ENCODE peak calls at places on chromosomes 12 and 14, in ten cellular contexts. K is small intestine, P is GM23248, A is cardiac muscle cell, E is RWPE2, M is PC-3, J is Panc1, F is upper lobe of right lung, B is left ventricle myocardium inferior, T is K562. V is an unnamed sample. For H3K36me3 and H3K27me3, the result is how much of the 10 kb centered on the place peaks cover.

GRCh38 chr12:116766746-116767145 is 28.6 kb downstream of the RNFT2 start:
- DNase-seq in J (no peak), F (no peak), E (no peak), P (no peak), A (no peak), K (no peak), B (no peak), M (no peak), T (no peak), V (no peak)

GRCh38 chr12:132595183-132595582 is 15.2 kb downstream of the LRCOL1 start:
- DNase-seq in B (no peak), J (no peak), M (no peak), A (no peak), T (no peak), P (no peak), F (no peak), E (no peak), K (no peak), V (no peak)

GRCh38 chr12:89695100-89695499 is 13.5 kb downstream of the ATP2B1 start:
- DNase-seq in F (no peak), E (no peak), K (no peak), M (no peak), B (no peak), J (no peak), P (peak), T (no peak), A (peak), V (no peak)

GRCh38 chr12:2341871-2342270 is 289.1 kb downstream of the CACNA1C start:
- DNase-seq in K (no peak), E (no peak), P (peak), M (peak), A (no peak), T (no peak), J (no peak), B (no peak), F (no peak), V (no peak)

GRCh38 chr12:98475565-98475908 is 39.9 kb upstream of the TMPO start:
- DNase-seq in P (no peak), B (no peak), T (no peak), J (no peak), K (no peak), F (no peak), E (no peak), A (no peak), M (no peak), V (no peak)

GRCh38 chr12:110776410-110776809 is 33.7 kb upstream of the PPP1CC start:
- DNase-seq in T (no peak), F (no peak), E (no peak), P (no peak), B (no peak), J (no peak), M (no peak), K (no peak), A (no peak), V (no peak)

GRCh38 chr12:25500651-25501050 is 52.4 kb downstream of the LMNTD1 start:
- DNase-seq in K (no peak), B (no peak), M (peak), A (no peak), E (no peak), F (no peak), T (no peak), P (peak), J (no peak), V (no peak)

GRCh38 chr12:107844312-107844921 is 69.9 kb downstream of the ASCL4 start:
- DNase-seq in J (no peak), M (no peak), E (no peak), F (no peak), T (no peak), B (no peak), P (peak), K (no peak), A (peak), V (peak)

GRCh38 chr14:26370118-26370517 is 227.7 kb downstream of the NOVA1 start:
- DNase-seq in P (no peak), M (no peak), J (no peak), K (peak), F (no peak), E (no peak), B (no peak), A (peak), T (no peak), V (no peak)

GRCh38 chr12:53187145-53187899 is 6.6 kb upstream of the CSAD start:
- DNase-seq in F (no peak), T (no peak), B (no peak), J (no peak), K (no peak), E (no peak), A (no peak), P (no peak), M (no peak), V (no peak)

GRCh38 chr12:114982760-114983159 is 298.8 kb upstream of the TBX3 start:
- DNase-seq in A (peak), J (no peak), K (peak), T (peak), M (no peak), E (no peak), P (peak), B (no peak), F (no peak), V (peak)

GRCh38 chr14:94423465-94424056 is 29.0 kb downstream of the SERPINA11 start:
- DNase-seq in A (peak), J (peak), M (peak), B (peak), P (peak), T (peak), E (no peak), K (peak), F (peak), V (peak)

GRCh38 chr12:119235352-119235751 is 56.6 kb downstream of the HSPB8 start:
- DNase-seq in B (no peak), M (no peak), K (no peak), J (no peak), A (peak), F (no peak), E (no peak), T (no peak), P (no peak), V (peak)

GRCh38 chr12:128905003-128905544 is 51.8 kb downstream of the GLT1D1 start:
- DNase-seq in M (no peak), F (no peak), E (no peak), T (no peak), K (no peak), B (no peak), P (no peak), J (peak), A (no peak), V (no peak)

GRCh38 chr12:267581-268482 is 5.2 kb upstream of the SLC6A13 start:
- DNase-seq in T (no peak), M (no peak), J (no peak), P (no peak), K (no peak), E (no peak), B (no peak), F (no peak), A (peak), V (no peak)

GRCh38 chr12:104682790-104683279 is 226.1 kb downstream of the CHST11 start:
- DNase-seq in E (no peak), P (no peak), A (no peak), T (no peak), F (no peak), M (no peak), K (peak), J (no peak), B (no peak), V (no peak)

GRCh38 chr14:34322940-34323418 is 139.1 kb downstream of the SPTSSA start:
- DNase-seq in J (no peak), F (peak), A (peak), M (peak), B (peak), E (no peak), T (peak), K (peak), P (peak), V (peak)

GRCh38 chr14:60310086-60310684 is 61.2 kb downstream of the PPM1A start:
- DNase-seq in M (no peak), A (no peak), K (no peak), J (no peak), E (no peak), T (no peak), B (no peak), P (no peak), F (no peak), V (no peak)

GRCh38 chr14:91466192-91466591 is 43.9 kb downstream of the PPP4R3A start:
- DNase-seq in A (no peak), F (no peak), J (no peak), K (no peak), B (no peak), P (no peak), T (no peak), E (no peak), M (no peak), V (no peak)

GRCh38 chr12:109885616-109886015 is 5.3 kb upstream of the GLTP start:
- DNase-seq in P (no peak), A (no peak), J (no peak), M (peak), T (no peak), F (no peak), B (no peak), K (peak), E (no peak), V (no peak)

GRCh38 chr12:124636138-124636968 is 68.9 kb upstream of the NCOR2 start:
- DNase-seq in M (peak), E (no peak), K (peak), B (no peak), A (no peak), J (peak), F (no peak), T (peak), P (peak), V (no peak)

GRCh38 chr12:70724444-70724843 is 87.2 kb upstream of the PTPRB start:
- DNase-seq in T (peak), A (peak), K (no peak), P (peak), F (no peak), B (no peak), E (no peak), J (no peak), M (peak), V (no peak)

GRCh38 chr14:99194736-99195135 is 77.3 kb downstream of the BCL11B start:
- DNase-seq in P (no peak), M (no peak), T (no peak), E (no peak), J (no peak), F (no peak), A (no peak), K (no peak), B (no peak), V (no peak)

GRCh38 chr12:5581616-5582367 is 149.9 kb downstream of the NTF3 start:
- DNase-seq in K (no peak), B (peak), E (no peak), F (no peak), J (no peak), P (no peak), A (no peak), T (no peak), M (no peak), V (no peak)

GRCh38 chr12:124392271-124392990 is 97.5 kb downstream of the RFLNA start:
- DNase-seq in E (no peak), F (no peak), K (no peak), M (no peak), J (no peak), T (no peak), P (peak), A (peak), B (no peak), V (peak)

GRCh38 chr14:87000071-87000470 is 992.9 kb downstream of the GALC start:
- DNase-seq in F (no peak), T (no peak), K (no peak), E (no peak), J (no peak), B (no peak), P (peak), M (no peak), A (no peak), V (no peak)

DNA sequence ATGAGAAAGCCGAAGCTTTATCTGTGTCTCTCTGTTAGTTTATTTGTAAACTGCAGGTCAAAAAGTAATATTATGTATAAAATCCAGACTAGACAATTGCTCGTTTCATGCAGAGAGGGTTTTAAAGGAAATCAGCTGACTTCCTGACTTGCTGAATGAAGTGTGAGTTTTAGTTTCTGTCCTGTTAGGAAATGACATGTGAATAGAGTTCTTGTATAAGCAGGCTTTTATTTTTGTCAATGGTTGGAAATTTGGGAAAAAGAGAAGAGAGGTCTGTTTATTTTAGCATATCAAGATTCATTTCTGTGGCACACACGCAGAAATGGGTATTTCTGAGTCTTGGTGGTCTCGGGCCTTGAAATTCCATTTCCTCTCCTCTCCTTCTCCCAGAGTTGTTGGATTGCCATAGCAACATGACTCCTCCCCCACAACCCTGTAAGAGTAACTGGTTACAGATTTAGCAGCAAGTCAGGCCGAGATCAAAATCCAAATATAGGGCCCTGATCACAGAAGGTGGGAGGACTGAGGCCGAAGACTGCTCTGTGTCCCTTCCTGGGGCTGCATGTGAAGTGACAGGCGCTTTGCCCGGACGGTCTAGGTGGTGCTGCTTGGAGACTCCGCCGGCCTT is 60.9 kb downstream of the SAMD4A start:
- DNase-seq in F (no peak), P (peak), E (no peak), M (no peak), A (peak), K (no peak), J (no peak), T (no peak), B (peak), V (peak)
- H3K4me3 ChIP-seq in F (peak), P (peak), E (no peak), M (no peak), A (no peak), K (no peak), J (no peak), T (no peak), B (peak), V (no peak)

DNA sequence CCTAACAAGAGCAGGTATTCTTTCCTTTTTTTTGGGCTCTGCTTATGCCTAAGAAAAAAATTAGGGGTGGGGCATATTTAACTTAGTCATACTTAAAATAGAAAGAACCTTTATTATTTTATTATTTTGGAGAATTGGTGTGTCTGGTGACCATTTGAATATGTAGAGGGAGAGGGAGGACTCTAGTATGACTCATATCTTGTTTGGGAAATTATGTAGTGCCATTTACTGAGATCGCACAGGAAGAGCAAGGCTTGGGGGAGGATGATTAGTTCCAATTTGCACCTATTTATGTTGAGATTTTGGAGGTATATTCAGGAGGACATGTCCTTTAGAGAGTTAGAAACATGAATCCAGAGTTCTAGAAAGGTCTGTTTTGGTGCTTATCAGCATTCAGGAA is 9.9 kb downstream of the ZNF410 start:
- DNase-seq in A (no peak), F (no peak), E (no peak), B (no peak), M (no peak), J (no peak), P (peak), T (no peak), K (no peak), V (no peak)
- H3K36me3 ChIP-seq in A (half or more), F (half or more), E (half or more), B (half or more), M (half or more), J (under half), P (half or more), T (half or more), K (under half), V (under half)

DNA sequence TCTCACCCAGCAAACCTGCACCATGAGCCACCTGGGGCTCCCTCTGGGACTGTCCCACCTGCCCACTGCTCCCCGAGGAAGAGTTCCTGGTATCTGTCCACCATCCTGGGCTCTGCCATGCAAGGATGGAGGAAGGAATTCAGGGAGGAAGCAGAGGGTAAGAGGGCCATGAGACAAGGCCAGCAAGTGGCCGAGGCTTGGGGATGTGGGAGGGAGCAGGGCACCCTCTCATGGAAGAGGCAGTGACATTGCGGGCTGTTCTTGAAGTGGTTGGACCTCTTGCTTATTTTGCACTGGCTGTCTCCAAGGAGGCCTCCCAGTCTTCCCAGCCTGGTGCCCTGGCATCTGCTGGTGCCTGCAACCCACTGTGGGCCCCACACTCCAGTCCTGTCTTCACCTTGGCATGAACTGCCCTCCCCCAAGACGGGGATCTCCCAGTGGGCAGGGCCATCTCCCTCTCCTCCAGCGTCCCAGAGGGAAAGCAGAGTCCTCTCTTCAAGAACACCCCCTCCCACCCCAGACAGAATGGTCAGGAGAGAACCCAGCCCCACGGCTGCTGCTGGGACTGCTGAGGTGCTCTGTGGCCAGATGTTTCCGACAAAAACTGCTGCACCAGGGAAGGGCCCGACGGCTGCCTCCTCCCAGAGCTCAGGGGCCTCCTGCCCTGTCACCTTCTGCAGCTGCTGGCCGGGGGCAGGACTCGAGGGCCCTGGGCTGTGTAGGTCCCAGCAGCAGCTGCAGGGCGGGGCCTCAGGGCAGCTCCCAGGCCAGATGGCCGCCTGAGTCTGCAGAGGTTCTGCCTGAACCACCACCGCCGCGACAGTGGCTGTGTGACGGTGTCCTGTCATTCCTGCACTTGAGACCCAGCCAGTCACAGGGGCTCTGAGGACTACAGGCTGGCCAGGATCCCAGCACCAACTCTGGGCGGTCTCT is 1.8 kb upstream of the AKT1 start:
- DNase-seq in F (no peak), A (peak), K (peak), T (peak), J (no peak), B (peak), P (no peak), E (no peak), M (no peak), V (peak)
- H3K27me3 ChIP-seq in F (under half), A (under half), K (under half), T (under half), J (under half), B (under half), P (under half), E (under half), M (under half), V (under half)

GRCh38 chr12:46089414-46090162 is 99.2 kb upstream of the SCAF11 start:
- DNase-seq in F (no peak), K (no peak), A (no peak), M (peak), E (no peak), P (peak), J (no peak), B (no peak), T (no peak), V (no peak)
- H3K4me3 ChIP-seq in F (no peak), K (no peak), A (no peak), M (no peak), E (no peak), P (no peak), J (no peak), B (no peak), T (no peak), V (no peak)

GRCh38 chr14:104710071-104710735 is 13.8 kb upstream of the ADSS1 start:
- DNase-seq in J (no peak), A (no peak), M (no peak), T (no peak), B (no peak), K (no peak), F (no peak), E (no peak), P (no peak), V (no peak)
- H3K36me3 ChIP-seq in J (under half), A (under half), M (under half), T (under half), B (half or more), K (under half), F (half or more), E (half or more), P (under half), V (under half)

GRCh38 chr12:51833446-51834227 is 14.9 kb downstream of the FIGNL2 start:
- DNase-seq in P (no peak), A (no peak), B (no peak), M (no peak), K (no peak), T (no peak), F (no peak), J (no peak), E (no peak), V (no peak)
- H3K27me3 ChIP-seq in P (half or more), A (under half), B (half or more), M (under half), K (under half), T (half or more), F (under half), J (under half), E (under half), V (under half)

V was measured in H7.